ENCODE peak calls at places on chromosomes 11 and 22, in ten cellular contexts. F is Karpas-422, I is cardiac muscle cell, R is coronary artery, X is aorta, S is lower lobe of right lung, J is Peyer's patch, Z is right cardiac atrium, N is thyroid gland, M is hepatocyte. G is an unnamed sample.

GRCh38 chr22:19527861-19528417 is 3.7 kb upstream of the CLDN5 start:
- DNase-seq in F (no peak), I (no peak), R (no peak), X (peak), S (no peak), J (no peak), Z (no peak), N (no peak), M (no peak), G (no peak)

GRCh38 chr22:30694171-30694637 is 470 bp upstream of the OSBP2 start:
- DNase-seq in F (no peak), I (peak), R (no peak), X (peak), S (peak), J (peak), Z (peak), N (peak), M (peak), G (no peak)

GRCh38 chr11:95108671-95109551 is 19.3 kb downstream of the ENDOD1 start:
- DNase-seq in F (no peak), I (no peak), R (no peak), X (no peak), S (no peak), J (no peak), Z (no peak), N (no peak), M (no peak), G (no peak)

GRCh38 chr22:17380711-17381087 is 11.4 kb downstream of the CECR2 start:
- DNase-seq in F (no peak), I (no peak), R (no peak), X (no peak), S (no peak), J (no peak), Z (no peak), N (no peak), M (no peak), G (no peak)

GRCh38 chr11:90757851-90758494 is 535.1 kb upstream of the CHORDC1 start:
- DNase-seq in F (no peak), I (no peak), R (no peak), X (no peak), S (no peak), J (no peak), Z (no peak), N (no peak), M (no peak), G (no peak)

GRCh38 chr11:113261709-113262475 is 52.5 kb upstream of the TTC12 start:
- DNase-seq in F (no peak), I (no peak), R (no peak), X (no peak), S (no peak), J (no peak), Z (no peak), N (no peak), M (no peak), G (no peak)

GRCh38 chr22:46539169-46539568 is 1.7 kb upstream of the CELSR1 start:
- DNase-seq in F (no peak), I (no peak), R (no peak), X (no peak), S (no peak), J (no peak), Z (no peak), N (no peak), M (no peak), G (no peak)

GRCh38 chr11:111452146-111452545 is 60.0 kb downstream of the BTG4 start:
- DNase-seq in F (peak), I (no peak), R (no peak), X (no peak), S (no peak), J (no peak), Z (no peak), N (no peak), M (no peak), G (no peak)

GRCh38 chr11:116825434-116825833 is 2.3 kb upstream of the APOA4 start:
- DNase-seq in F (no peak), I (no peak), R (no peak), X (no peak), S (no peak), J (no peak), Z (no peak), N (no peak), M (no peak), G (no peak)

GRCh38 chr11:86218125-86219081 is 26.1 kb upstream of the EED start:
- DNase-seq in F (peak), I (peak), R (peak), X (peak), S (peak), J (peak), Z (peak), N (peak), M (peak), G (peak)

GRCh38 chr11:9208726-9209501 is 56.2 kb downstream of the DENND5A start:
- DNase-seq in F (no peak), I (peak), R (no peak), X (no peak), S (no peak), J (no peak), Z (no peak), N (no peak), M (no peak), G (no peak)

GRCh38 chr11:104057908-104058307 is 21.5 kb downstream of the DDI1 start:
- DNase-seq in F (no peak), I (no peak), R (no peak), X (no peak), S (no peak), J (no peak), Z (no peak), N (no peak), M (no peak), G (no peak)

GRCh38 chr11:59673291-59673690 is 4.5 kb upstream of the PATL1 start:
- DNase-seq in F (no peak), I (no peak), R (no peak), X (no peak), S (no peak), J (no peak), Z (no peak), N (no peak), M (no peak), G (no peak)

GRCh38 chr11:134763030-134763388 is 351.0 kb upstream of the B3GAT1 start:
- DNase-seq in F (no peak), I (no peak), R (no peak), X (peak), S (no peak), J (no peak), Z (no peak), N (no peak), M (no peak), G (no peak)

GRCh38 chr11:31850365-31850764 is 39.2 kb upstream of the PAX6 start:
- DNase-seq in F (no peak), I (no peak), R (no peak), X (no peak), S (no peak), J (no peak), Z (no peak), N (no peak), M (no peak), G (no peak)

GRCh38 chr22:35578836-35579575 is 38.1 kb downstream of the MB start:
- DNase-seq in F (no peak), I (no peak), R (no peak), X (no peak), S (no peak), J (no peak), Z (no peak), N (no peak), M (no peak), G (no peak)

GRCh38 chr22:47017245-47017644 is 254.8 kb downstream of the TBC1D22A start:
- DNase-seq in F (no peak), I (no peak), R (no peak), X (peak), S (no peak), J (no peak), Z (no peak), N (no peak), M (no peak), G (no peak)

GRCh38 chr11:10322401-10322800 is 17.5 kb downstream of the ADM start:
- DNase-seq in F (no peak), I (no peak), R (no peak), X (no peak), S (no peak), J (no peak), Z (no peak), N (no peak), M (no peak), G (no peak)

GRCh38 chr11:48018561-48019229 is 38.3 kb downstream of the PTPRJ start:
- DNase-seq in F (peak), I (peak), R (no peak), X (no peak), S (no peak), J (no peak), Z (no peak), N (peak), M (peak), G (no peak)

GRCh38 chr11:62614275-62614674 is 1.2 kb downstream of the ROM1 start:
- DNase-seq in F (no peak), I (no peak), R (no peak), X (no peak), S (no peak), J (no peak), Z (no peak), N (no peak), M (peak), G (no peak)

GRCh38 chr11:106032861-106033260 is 10.8 kb upstream of the MSANTD4 start:
- DNase-seq in F (no peak), I (no peak), R (no peak), X (no peak), S (no peak), J (no peak), Z (no peak), N (no peak), M (no peak), G (no peak)

GRCh38 chr22:22397292-22397870 is 111.2 kb downstream of the ZNF280B start:
- DNase-seq in F (no peak), I (no peak), R (no peak), X (no peak), S (no peak), J (no peak), Z (peak), N (no peak), M (no peak), G (peak)

GRCh38 chr11:27209562-27210005 is 153.4 kb downstream of the CCDC34 start:
- DNase-seq in F (no peak), I (peak), R (no peak), X (no peak), S (no peak), J (no peak), Z (peak), N (no peak), M (peak), G (peak)

GRCh38 chr11:60987577-60988277 is 16.2 kb downstream of the CD6 start:
- DNase-seq in F (no peak), I (no peak), R (no peak), X (no peak), S (no peak), J (no peak), Z (no peak), N (no peak), M (no peak), G (no peak)

GRCh38 chr11:126948563-126948962 is 52.0 kb downstream of the KIRREL3 start:
- DNase-seq in F (no peak), I (no peak), R (no peak), X (no peak), S (no peak), J (no peak), Z (no peak), N (no peak), M (no peak), G (no peak)

GRCh38 chr22:49965291-49966040 is 4.9 kb downstream of the PIM3 start:
- DNase-seq in F (no peak), I (no peak), R (peak), X (no peak), S (peak), J (no peak), Z (peak), N (no peak), M (peak), G (no peak)

GRCh38 chr11:74683279-74683871 is 47.9 kb downstream of the CHRDL2 start:
- DNase-seq in F (no peak), I (no peak), R (peak), X (peak), S (peak), J (no peak), Z (no peak), N (peak), M (peak), G (no peak)

GRCh38 chr22:42389137-42389536 is 43.1 kb downstream of the NFAM1 start:
- DNase-seq in F (no peak), I (no peak), R (no peak), X (no peak), S (no peak), J (no peak), Z (no peak), N (no peak), M (no peak), G (no peak)

GRCh38 chr22:38312261-38312800 is 4.9 kb downstream of the CSNK1E start:
- DNase-seq in F (no peak), I (no peak), R (no peak), X (no peak), S (no peak), J (no peak), Z (no peak), N (no peak), M (peak), G (no peak)

GRCh38 chr11:126366064-126366822 is 10.8 kb downstream of the ST3GAL4 start:
- DNase-seq in F (no peak), I (no peak), R (no peak), X (peak), S (peak), J (no peak), Z (no peak), N (peak), M (no peak), G (no peak)

GRCh38 chr11:72069200-72069599 is 11.1 kb downstream of the NUMA1 start:
- DNase-seq in F (no peak), I (no peak), R (no peak), X (no peak), S (no peak), J (no peak), Z (no peak), N (no peak), M (no peak), G (no peak)

GRCh38 chr11:29018631-29019030 is 910.4 kb downstream of the METTL15 start:
- DNase-seq in F (no peak), I (no peak), R (no peak), X (no peak), S (no peak), J (no peak), Z (no peak), N (no peak), M (no peak), G (peak)

GRCh38 chr11:122367809-122368231 is 251.8 kb upstream of the BLID start:
- DNase-seq in F (no peak), I (peak), R (no peak), X (no peak), S (no peak), J (no peak), Z (peak), N (peak), M (peak), G (no peak)

DNA sequence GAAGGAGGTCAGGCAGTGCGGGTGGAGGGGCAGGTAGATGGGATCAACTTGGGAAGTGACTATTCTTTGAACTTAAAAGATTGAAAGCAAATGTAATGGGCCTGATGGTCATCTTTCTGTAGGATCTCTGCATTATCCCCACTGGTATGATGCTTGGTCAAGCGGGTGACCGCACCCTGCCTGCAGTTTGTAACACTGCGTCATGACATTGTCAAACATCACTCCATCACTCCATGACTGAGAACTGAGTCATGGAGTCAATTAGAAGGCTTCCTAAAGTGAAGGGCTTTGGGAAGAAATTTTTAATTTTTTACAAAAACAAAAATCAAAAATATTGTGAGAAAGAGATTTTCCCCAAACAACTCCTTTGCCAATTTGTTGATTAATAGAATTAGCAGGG is 62.4 kb upstream of the BMAL1 start:
- DNase-seq in F (no peak), I (no peak), R (no peak), X (no peak), S (no peak), J (no peak), Z (no peak), N (no peak), M (no peak), G (peak)
- H3K4me3 ChIP-seq in F (no peak), I (no peak), R (no peak), X (no peak), S (no peak), J (no peak), Z (no peak), N (no peak), M (no peak), G (no peak)

DNA sequence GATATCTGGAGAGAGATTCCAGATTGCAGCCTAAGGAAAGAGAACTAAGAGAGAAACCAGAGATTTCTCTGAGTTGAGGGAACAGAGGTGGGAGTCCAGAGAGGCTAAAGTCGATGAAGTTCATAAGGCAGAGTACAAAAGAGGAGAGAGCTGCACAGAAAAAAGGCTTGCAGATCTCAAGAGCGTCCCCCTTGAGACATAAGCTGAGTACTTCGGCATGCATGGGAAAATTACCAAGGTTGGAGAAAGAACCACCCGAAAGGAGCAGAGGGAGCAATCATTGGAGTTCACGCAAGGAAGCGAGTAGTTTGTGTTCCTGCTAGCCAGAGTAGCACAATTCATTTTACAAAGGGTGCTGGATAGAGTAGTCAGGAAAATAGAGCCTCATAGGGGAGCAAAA is 293.5 kb downstream of the TMEM135 start:
- DNase-seq in F (no peak), I (no peak), R (no peak), X (no peak), S (no peak), J (no peak), Z (no peak), N (no peak), M (no peak), G (no peak)
- H3K27ac ChIP-seq in F (no peak), I (no peak), R (no peak), X (no peak), S (no peak), J (no peak), Z (no peak), N (no peak), M (no peak), G (no peak)

GRCh38 chr11:309558-309855 is 1.9 kb downstream of the IFITM2 start:
- DNase-seq in F (no peak), I (no peak), R (no peak), X (no peak), S (no peak), J (no peak), Z (no peak), N (no peak), M (no peak), G (no peak)
- H3K4me3 ChIP-seq in F (no peak), I (no peak), R (peak), X (peak), S (peak), J (peak), Z (peak), N (peak), M (peak), G (no peak)

GRCh38 chr11:78071717-78072116 is 7.9 kb downstream of the NDUFC2 start:
- DNase-seq in F (no peak), I (no peak), R (no peak), X (no peak), S (no peak), J (no peak), Z (no peak), N (no peak), M (no peak), G (no peak)

GRCh38 chr11:78069465-78069864 is 5.8 kb downstream of the THRSP start:
- DNase-seq in F (no peak), I (no peak), R (no peak), X (no peak), S (no peak), J (no peak), Z (no peak), N (no peak), M (no peak), G (no peak)

GRCh38 chr11:78072455-78072854 is 7.2 kb downstream of the NDUFC2 start:
- DNase-seq in F (no peak), I (no peak), R (no peak), X (no peak), S (no peak), J (no peak), Z (no peak), N (no peak), M (no peak), G (no peak)

GRCh38 chr11:78067704-78068103 is 4.0 kb downstream of the THRSP start:
- DNase-seq in F (no peak), I (no peak), R (no peak), X (no peak), S (no peak), J (no peak), Z (no peak), N (no peak), M (no peak), G (no peak)

DNA sequence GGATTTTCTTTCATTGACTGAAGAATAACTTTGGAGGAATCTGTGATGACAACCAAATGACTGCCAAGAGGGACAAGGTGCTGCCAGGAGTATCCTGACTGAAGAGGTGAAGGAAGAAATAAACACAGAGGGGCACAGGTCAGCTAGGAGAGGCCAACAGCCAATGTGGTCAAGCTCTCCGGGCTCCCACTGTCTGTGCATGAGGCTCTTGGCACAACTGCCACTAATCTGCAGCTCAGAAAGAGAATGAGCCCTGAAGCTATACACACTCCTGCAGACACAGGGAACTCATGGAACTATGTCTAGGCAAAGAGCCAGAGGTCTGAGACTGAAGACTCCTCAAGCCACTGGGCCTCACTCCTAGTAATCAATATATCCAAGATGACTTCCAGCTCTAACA is 6.9 kb downstream of the THRSP start:
- DNase-seq in F (no peak), I (no peak), R (no peak), X (no peak), S (no peak), J (no peak), Z (no peak), N (peak), M (no peak), G (no peak)
- H3K27ac ChIP-seq in F (no peak), I (no peak), R (no peak), X (no peak), S (no peak), J (no peak), Z (peak), N (peak), M (no peak), G (no peak)

GRCh38 chr11:83069441-83070043 is 2.2 kb downstream of the RAB30 start:
- DNase-seq in F (peak), I (no peak), R (no peak), X (no peak), S (no peak), J (peak), Z (no peak), N (no peak), M (no peak), G (peak)
- H3K4me3 ChIP-seq in F (peak), I (no peak), R (peak), X (peak), S (peak), J (no peak), Z (peak), N (no peak), M (no peak), G (no peak)

G was measured in SJSA1.